ENCODE peak calls at places on chromosomes 13 and 19, in nine cellular contexts. One of them, this sample, is unnamed. For H3K4me1, the result is how much of the 10 kb centered on the place peaks cover.

GRCh38 chr13:21318891-21319532 is 140.1 kb downstream of the ZDHHC20 start:
- DNase-seq in aorta: no peak
- DNase-seq in CD4-positive, alpha-beta memory T cell: no peak
- DNase-seq in CD4-positive, CD25-positive, alpha-beta regulatory T cell: no peak
- DNase-seq in lower lobe of right lung: no peak
- DNase-seq in CD8-positive, alpha-beta T cell: no peak
- DNase-seq in hepatocyte: no peak
- DNase-seq in endodermal cell: no peak
- DNase-seq in tibial nerve: no peak
- DNase-seq in this sample: no peak

GRCh38 chr19:4043966-4044365 is 22.7 kb downstream of the ZBTB7A start:
- DNase-seq in CD4-positive, CD25-positive, alpha-beta regulatory T cell: no peak
- DNase-seq in CD8-positive, alpha-beta T cell: no peak
- DNase-seq in CD4-positive, alpha-beta memory T cell: no peak
- DNase-seq in aorta: no peak
- DNase-seq in hepatocyte: no peak
- DNase-seq in lower lobe of right lung: no peak
- DNase-seq in tibial nerve: no peak
- DNase-seq in endodermal cell: no peak
- DNase-seq in this sample: no peak

GRCh38 chr13:111058796-111059506 is 56.2 kb upstream of the ARHGEF7 start:
- DNase-seq in aorta: no peak
- DNase-seq in endodermal cell: no peak
- DNase-seq in lower lobe of right lung: no peak
- DNase-seq in CD8-positive, alpha-beta T cell: no peak
- DNase-seq in CD4-positive, alpha-beta memory T cell: no peak
- DNase-seq in tibial nerve: no peak
- DNase-seq in CD4-positive, CD25-positive, alpha-beta regulatory T cell: no peak
- DNase-seq in hepatocyte: no peak
- DNase-seq in this sample: no peak

GRCh38 chr19:1082165-1082927 is 12.8 kb downstream of the POLR2E start:
- DNase-seq in endodermal cell: peak
- DNase-seq in aorta: peak
- DNase-seq in CD8-positive, alpha-beta T cell: peak
- DNase-seq in lower lobe of right lung: peak
- DNase-seq in CD4-positive, CD25-positive, alpha-beta regulatory T cell: peak
- DNase-seq in CD4-positive, alpha-beta memory T cell: peak
- DNase-seq in tibial nerve: no peak
- DNase-seq in hepatocyte: peak
- DNase-seq in this sample: peak

GRCh38 chr13:101985321-101985720 is 416.5 kb downstream of the FGF14 start:
- DNase-seq in CD4-positive, alpha-beta memory T cell: no peak
- DNase-seq in endodermal cell: no peak
- DNase-seq in aorta: no peak
- DNase-seq in tibial nerve: no peak
- DNase-seq in hepatocyte: no peak
- DNase-seq in CD4-positive, CD25-positive, alpha-beta regulatory T cell: no peak
- DNase-seq in CD8-positive, alpha-beta T cell: no peak
- DNase-seq in lower lobe of right lung: no peak
- DNase-seq in this sample: no peak

GRCh38 chr19:7863157-7863970 is 10.8 kb downstream of the PRR36 start:
- DNase-seq in hepatocyte: no peak
- DNase-seq in CD8-positive, alpha-beta T cell: no peak
- DNase-seq in tibial nerve: no peak
- DNase-seq in lower lobe of right lung: no peak
- DNase-seq in CD4-positive, CD25-positive, alpha-beta regulatory T cell: no peak
- DNase-seq in endodermal cell: peak
- DNase-seq in aorta: no peak
- DNase-seq in CD4-positive, alpha-beta memory T cell: no peak
- DNase-seq in this sample: no peak

GRCh38 chr13:25473864-25474263 is 102.1 kb downstream of the ATP8A2 start:
- DNase-seq in endodermal cell: no peak
- DNase-seq in tibial nerve: no peak
- DNase-seq in aorta: no peak
- DNase-seq in hepatocyte: no peak
- DNase-seq in CD8-positive, alpha-beta T cell: no peak
- DNase-seq in CD4-positive, CD25-positive, alpha-beta regulatory T cell: no peak
- DNase-seq in lower lobe of right lung: no peak
- DNase-seq in CD4-positive, alpha-beta memory T cell: no peak
- DNase-seq in this sample: no peak

GRCh38 chr19:17553256-17553655 is 2.2 kb upstream of the COLGALT1 start:
- DNase-seq in CD4-positive, alpha-beta memory T cell: no peak
- DNase-seq in aorta: no peak
- DNase-seq in endodermal cell: no peak
- DNase-seq in CD8-positive, alpha-beta T cell: no peak
- DNase-seq in tibial nerve: peak
- DNase-seq in CD4-positive, CD25-positive, alpha-beta regulatory T cell: no peak
- DNase-seq in lower lobe of right lung: no peak
- DNase-seq in hepatocyte: no peak
- DNase-seq in this sample: peak

GRCh38 chr19:6772028-6772865 is at the start of gene VAV1:
- DNase-seq in endodermal cell: peak
- DNase-seq in CD4-positive, alpha-beta memory T cell: peak
- DNase-seq in tibial nerve: no peak
- DNase-seq in lower lobe of right lung: peak
- DNase-seq in hepatocyte: no peak
- DNase-seq in CD4-positive, CD25-positive, alpha-beta regulatory T cell: peak
- DNase-seq in CD8-positive, alpha-beta T cell: peak
- DNase-seq in aorta: peak
- DNase-seq in this sample: peak

GRCh38 chr19:28618504-28618903 is 594.4 kb downstream of the UQCRFS1 start:
- DNase-seq in tibial nerve: no peak
- DNase-seq in CD4-positive, alpha-beta memory T cell: no peak
- DNase-seq in hepatocyte: no peak
- DNase-seq in lower lobe of right lung: no peak
- DNase-seq in aorta: no peak
- DNase-seq in CD8-positive, alpha-beta T cell: no peak
- DNase-seq in endodermal cell: no peak
- DNase-seq in CD4-positive, CD25-positive, alpha-beta regulatory T cell: no peak
- DNase-seq in this sample: no peak

GRCh38 chr13:27772651-27773425 is 19.4 kb upstream of the GSX1 start:
- DNase-seq in lower lobe of right lung: no peak
- DNase-seq in CD4-positive, CD25-positive, alpha-beta regulatory T cell: no peak
- DNase-seq in tibial nerve: no peak
- DNase-seq in CD4-positive, alpha-beta memory T cell: no peak
- DNase-seq in CD8-positive, alpha-beta T cell: no peak
- DNase-seq in aorta: no peak
- DNase-seq in endodermal cell: no peak
- DNase-seq in hepatocyte: no peak
- DNase-seq in this sample: no peak

GRCh38 chr19:14218615-14219330 is 12.8 kb upstream of the ADGRL1 start:
- DNase-seq in tibial nerve: no peak
- DNase-seq in aorta: no peak
- DNase-seq in CD4-positive, CD25-positive, alpha-beta regulatory T cell: no peak
- DNase-seq in endodermal cell: no peak
- DNase-seq in lower lobe of right lung: no peak
- DNase-seq in CD8-positive, alpha-beta T cell: no peak
- DNase-seq in hepatocyte: no peak
- DNase-seq in CD4-positive, alpha-beta memory T cell: no peak
- DNase-seq in this sample: no peak

GRCh38 chr13:28059214-28059613 is 41.2 kb downstream of the FLT3 start:
- DNase-seq in CD4-positive, CD25-positive, alpha-beta regulatory T cell: peak
- DNase-seq in CD8-positive, alpha-beta T cell: peak
- DNase-seq in hepatocyte: peak
- DNase-seq in aorta: no peak
- DNase-seq in CD4-positive, alpha-beta memory T cell: peak
- DNase-seq in endodermal cell: peak
- DNase-seq in lower lobe of right lung: no peak
- DNase-seq in tibial nerve: no peak
- DNase-seq in this sample: no peak

GRCh38 chr13:90868321-90868920 is 479.1 kb upstream of the MIR17HG start:
- DNase-seq in endodermal cell: no peak
- DNase-seq in aorta: no peak
- DNase-seq in hepatocyte: peak
- DNase-seq in CD8-positive, alpha-beta T cell: no peak
- DNase-seq in lower lobe of right lung: no peak
- DNase-seq in CD4-positive, alpha-beta memory T cell: no peak
- DNase-seq in CD4-positive, CD25-positive, alpha-beta regulatory T cell: no peak
- DNase-seq in tibial nerve: no peak
- DNase-seq in this sample: peak

GRCh38 chr13:60214213-60215079 is 50.7 kb upstream of the DIAPH3 start:
- DNase-seq in aorta: no peak
- DNase-seq in hepatocyte: no peak
- DNase-seq in CD4-positive, CD25-positive, alpha-beta regulatory T cell: no peak
- DNase-seq in endodermal cell: no peak
- DNase-seq in CD8-positive, alpha-beta T cell: no peak
- DNase-seq in CD4-positive, alpha-beta memory T cell: no peak
- DNase-seq in lower lobe of right lung: no peak
- DNase-seq in tibial nerve: no peak
- DNase-seq in this sample: no peak

GRCh38 chr19:28633223-28634030 is 579.5 kb downstream of the UQCRFS1 start:
- DNase-seq in CD4-positive, alpha-beta memory T cell: no peak
- DNase-seq in CD8-positive, alpha-beta T cell: peak
- DNase-seq in lower lobe of right lung: peak
- DNase-seq in tibial nerve: no peak
- DNase-seq in endodermal cell: peak
- DNase-seq in aorta: no peak
- DNase-seq in CD4-positive, CD25-positive, alpha-beta regulatory T cell: peak
- DNase-seq in hepatocyte: peak
- DNase-seq in this sample: no peak

GRCh38 chr19:9958451-9958850 is 22.1 kb upstream of the OLFM2 start:
- DNase-seq in CD4-positive, alpha-beta memory T cell: no peak
- DNase-seq in hepatocyte: no peak
- DNase-seq in CD8-positive, alpha-beta T cell: no peak
- DNase-seq in aorta: no peak
- DNase-seq in CD4-positive, CD25-positive, alpha-beta regulatory T cell: no peak
- DNase-seq in tibial nerve: no peak
- DNase-seq in endodermal cell: no peak
- DNase-seq in lower lobe of right lung: no peak
- DNase-seq in this sample: no peak

GRCh38 chr13:112062619-112063308 is 4.2 kb upstream of the SOX1 start:
- DNase-seq in aorta: no peak
- DNase-seq in CD4-positive, CD25-positive, alpha-beta regulatory T cell: no peak
- DNase-seq in tibial nerve: no peak
- DNase-seq in CD8-positive, alpha-beta T cell: no peak
- DNase-seq in endodermal cell: peak
- DNase-seq in hepatocyte: no peak
- DNase-seq in CD4-positive, alpha-beta memory T cell: no peak
- DNase-seq in lower lobe of right lung: no peak
- DNase-seq in this sample: no peak

GRCh38 chr19:14614099-14614412 is 31.2 kb downstream of the CLEC17A start:
- DNase-seq in hepatocyte: no peak
- DNase-seq in CD4-positive, alpha-beta memory T cell: no peak
- DNase-seq in lower lobe of right lung: peak
- DNase-seq in endodermal cell: no peak
- DNase-seq in CD4-positive, CD25-positive, alpha-beta regulatory T cell: no peak
- DNase-seq in tibial nerve: no peak
- DNase-seq in aorta: no peak
- DNase-seq in CD8-positive, alpha-beta T cell: no peak
- DNase-seq in this sample: no peak

GRCh38 chr13:97275775-97276501 is 53.8 kb downstream of the MBNL2 start:
- DNase-seq in CD8-positive, alpha-beta T cell: no peak
- DNase-seq in CD4-positive, alpha-beta memory T cell: no peak
- DNase-seq in CD4-positive, CD25-positive, alpha-beta regulatory T cell: no peak
- DNase-seq in hepatocyte: no peak
- DNase-seq in aorta: no peak
- DNase-seq in lower lobe of right lung: no peak
- DNase-seq in tibial nerve: no peak
- DNase-seq in endodermal cell: no peak
- DNase-seq in this sample: no peak
- H3K4me1 ChIP-seq in CD8-positive, alpha-beta T cell: under half
- H3K4me1 ChIP-seq in CD4-positive, alpha-beta memory T cell: under half
- H3K4me1 ChIP-seq in CD4-positive, CD25-positive, alpha-beta regulatory T cell: under half
- H3K4me1 ChIP-seq in hepatocyte: half or more
- H3K4me1 ChIP-seq in aorta: under half
- H3K4me1 ChIP-seq in lower lobe of right lung: half or more
- H3K4me1 ChIP-seq in tibial nerve: under half
- H3K4me1 ChIP-seq in endodermal cell: under half
- H3K4me1 ChIP-seq in this sample: half or more

GRCh38 chr19:16091546-16092475 is 15.5 kb downstream of the TPM4 start:
- DNase-seq in hepatocyte: no peak
- DNase-seq in lower lobe of right lung: no peak
- DNase-seq in CD4-positive, CD25-positive, alpha-beta regulatory T cell: no peak
- DNase-seq in tibial nerve: no peak
- DNase-seq in CD4-positive, alpha-beta memory T cell: no peak
- DNase-seq in endodermal cell: no peak
- DNase-seq in aorta: no peak
- DNase-seq in CD8-positive, alpha-beta T cell: no peak
- DNase-seq in this sample: no peak
- H3K4me1 ChIP-seq in hepatocyte: under half
- H3K4me1 ChIP-seq in lower lobe of right lung: under half
- H3K4me1 ChIP-seq in CD4-positive, CD25-positive, alpha-beta regulatory T cell: under half
- H3K4me1 ChIP-seq in tibial nerve: under half
- H3K4me1 ChIP-seq in CD4-positive, alpha-beta memory T cell: under half
- H3K4me1 ChIP-seq in endodermal cell: under half
- H3K4me1 ChIP-seq in aorta: under half
- H3K4me1 ChIP-seq in CD8-positive, alpha-beta T cell: under half
- H3K4me1 ChIP-seq in this sample: under half

DNA sequence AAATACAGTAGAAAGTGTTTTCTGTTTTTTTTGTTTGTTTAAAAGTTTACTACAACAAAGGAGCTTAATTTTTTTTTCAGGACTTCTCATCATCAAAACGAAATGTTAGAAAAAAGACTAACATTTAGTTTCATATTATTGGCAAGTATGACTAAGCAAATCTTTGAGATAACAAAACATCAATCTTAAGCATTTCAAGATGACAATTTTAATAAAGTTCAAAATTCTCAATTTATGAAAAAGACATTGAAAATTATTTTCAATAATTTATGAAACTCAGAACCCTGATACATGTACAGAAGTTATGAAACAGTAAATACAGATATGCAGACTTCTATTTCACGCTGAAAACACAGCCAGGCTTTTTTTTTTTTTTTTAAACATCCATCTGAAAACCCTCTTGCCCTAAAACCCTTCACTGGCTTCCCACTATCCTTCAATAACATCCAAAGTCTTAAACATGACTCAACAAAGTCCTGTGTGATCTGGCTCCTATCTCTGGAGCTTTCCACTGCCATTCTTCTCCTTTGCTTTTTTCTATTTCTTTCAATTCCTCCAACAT is 3.9 kb downstream of the RBM26 start:
- DNase-seq in aorta: no peak
- DNase-seq in hepatocyte: no peak
- DNase-seq in lower lobe of right lung: no peak
- DNase-seq in CD8-positive, alpha-beta T cell: no peak
- DNase-seq in CD4-positive, alpha-beta memory T cell: no peak
- DNase-seq in endodermal cell: no peak
- DNase-seq in tibial nerve: no peak
- DNase-seq in CD4-positive, CD25-positive, alpha-beta regulatory T cell: no peak
- DNase-seq in this sample: no peak
- H3K4me1 ChIP-seq in aorta: under half
- H3K4me1 ChIP-seq in hepatocyte: under half
- H3K4me1 ChIP-seq in lower lobe of right lung: half or more
- H3K4me1 ChIP-seq in CD8-positive, alpha-beta T cell: half or more
- H3K4me1 ChIP-seq in CD4-positive, alpha-beta memory T cell: half or more
- H3K4me1 ChIP-seq in endodermal cell: under half
- H3K4me1 ChIP-seq in tibial nerve: under half
- H3K4me1 ChIP-seq in CD4-positive, CD25-positive, alpha-beta regulatory T cell: half or more
- H3K4me1 ChIP-seq in this sample: half or more

DNA sequence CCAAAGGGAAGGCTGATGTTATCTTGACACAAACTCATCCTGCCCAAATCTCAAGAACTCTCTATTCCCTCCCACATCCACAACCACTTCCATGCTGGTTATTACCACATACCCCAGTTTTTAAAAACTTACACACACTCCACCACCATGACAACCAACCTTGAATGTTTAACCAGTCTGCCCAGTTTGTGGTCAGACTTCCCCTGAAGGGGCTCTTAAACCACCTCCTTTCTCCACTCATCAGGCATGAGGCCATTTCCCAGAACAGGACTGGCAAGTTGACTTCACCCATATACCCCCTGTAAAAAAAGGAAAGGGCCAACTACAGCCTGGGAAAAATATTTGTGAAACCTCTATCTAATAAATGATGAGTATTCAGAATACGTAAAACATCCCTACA is 12.4 kb upstream of the ZSCAN4 start:
- DNase-seq in endodermal cell: no peak
- DNase-seq in tibial nerve: no peak
- DNase-seq in hepatocyte: no peak
- DNase-seq in lower lobe of right lung: no peak
- DNase-seq in CD4-positive, CD25-positive, alpha-beta regulatory T cell: no peak
- DNase-seq in CD4-positive, alpha-beta memory T cell: no peak
- DNase-seq in CD8-positive, alpha-beta T cell: no peak
- DNase-seq in aorta: no peak
- DNase-seq in this sample: no peak
- H3K4me1 ChIP-seq in endodermal cell: under half
- H3K4me1 ChIP-seq in tibial nerve: under half
- H3K4me1 ChIP-seq in hepatocyte: under half
- H3K4me1 ChIP-seq in lower lobe of right lung: under half
- H3K4me1 ChIP-seq in CD4-positive, CD25-positive, alpha-beta regulatory T cell: under half
- H3K4me1 ChIP-seq in CD4-positive, alpha-beta memory T cell: under half
- H3K4me1 ChIP-seq in CD8-positive, alpha-beta T cell: under half
- H3K4me1 ChIP-seq in aorta: under half
- H3K4me1 ChIP-seq in this sample: under half

This sample was measured in heart left ventricle.